ENCODE peak calls at places on chromosomes 6 and 20, in six cellular contexts. R is GM12878, F is HepG2, W is A549, Y is K562, Q is SK-N-SH. T is an unnamed sample.

GRCh38 chr6:33977606-33978438 is 168.1 kb downstream of the GRM4 start:
- DNase-seq in R (no peak), F (no peak), W (no peak), Y (no peak), Q (peak), T (no peak)

GRCh38 chr20:32718749-32719348 is 24.4 kb downstream of the COMMD7 start:
- DNase-seq in R (no peak), F (no peak), W (no peak), Y (no peak), Q (no peak), T (no peak)

GRCh38 chr6:170177383-170178265 is 113.3 kb downstream of the DLL1 start:
- DNase-seq in R (no peak), F (no peak), W (no peak), Y (no peak), Q (peak), T (no peak)

GRCh38 chr6:120410586-120410985 is 923.7 kb downstream of the TBC1D32 start:
- DNase-seq in R (no peak), F (no peak), W (no peak), Y (no peak), Q (no peak), T (no peak)

GRCh38 chr6:33908025-33908424 is 104.2 kb upstream of the MLN start:
- DNase-seq in R (no peak), F (peak), W (no peak), Y (no peak), Q (no peak), T (no peak)

GRCh38 chr6:142927274-142927586 is 17.7 kb downstream of the HIVEP2 start:
- DNase-seq in R (no peak), F (no peak), W (no peak), Y (no peak), Q (no peak), T (no peak)

GRCh38 chr6:82408952-82409421 is 45.4 kb downstream of the TPBG start:
- DNase-seq in R (no peak), F (no peak), W (peak), Y (no peak), Q (no peak), T (no peak)

GRCh38 chr6:151958332-151958731 is 150.8 kb downstream of the ESR1 start:
- DNase-seq in R (no peak), F (no peak), W (no peak), Y (no peak), Q (no peak), T (no peak)

GRCh38 chr20:8901237-8902025 is 167.5 kb upstream of the PLCB4 start:
- DNase-seq in R (no peak), F (no peak), W (no peak), Y (no peak), Q (no peak), T (no peak)

GRCh38 chr6:91278416-91278815 is 691.5 kb upstream of the MAP3K7 start:
- DNase-seq in R (no peak), F (no peak), W (no peak), Y (no peak), Q (no peak), T (no peak)

GRCh38 chr6:43578748-43579147 is 2.8 kb downstream of the POLH start:
- DNase-seq in R (no peak), F (no peak), W (no peak), Y (no peak), Q (no peak), T (no peak)

GRCh38 chr20:51525241-51526104 is 17.0 kb downstream of the NFATC2 start:
- DNase-seq in R (no peak), F (no peak), W (no peak), Y (peak), Q (no peak), T (no peak)

GRCh38 chr6:109441069-109441816 is 719 bp downstream of the SMPD2 start:
- DNase-seq in R (no peak), F (peak), W (peak), Y (peak), Q (peak), T (no peak)

GRCh38 chr20:63703471-63703975 is 4.3 kb downstream of the ARFRP1 start:
- DNase-seq in R (no peak), F (no peak), W (no peak), Y (no peak), Q (peak), T (no peak)

GRCh38 chr20:20334489-20334888 is 33.4 kb upstream of the INSM1 start:
- DNase-seq in R (peak), F (no peak), W (no peak), Y (no peak), Q (no peak), T (no peak)

GRCh38 chr6:39440039-39440426 is 117.5 kb upstream of the KCNK16 start:
- DNase-seq in R (no peak), F (no peak), W (no peak), Y (no peak), Q (no peak), T (no peak)

GRCh38 chr6:113351183-113351834 is 505.8 kb upstream of the MARCKS start:
- DNase-seq in R (no peak), F (no peak), W (no peak), Y (no peak), Q (no peak), T (no peak)

GRCh38 chr6:133707456-133707855 is 181.5 kb upstream of the TCF21 start:
- DNase-seq in R (peak), F (no peak), W (no peak), Y (no peak), Q (no peak), T (no peak)

GRCh38 chr20:4748847-4749246 is 27.1 kb downstream of the PRND start:
- DNase-seq in R (no peak), F (no peak), W (no peak), Y (no peak), Q (no peak), T (no peak)

GRCh38 chr6:137490506-137490905 is 3.7 kb downstream of the OLIG3 start:
- DNase-seq in R (no peak), F (no peak), W (no peak), Y (no peak), Q (no peak), T (no peak)

GRCh38 chr6:155524249-155524651 is 68.6 kb upstream of the NOX3 start:
- DNase-seq in R (no peak), F (no peak), W (no peak), Y (no peak), Q (no peak), T (no peak)

GRCh38 chr20:20897922-20898321 is 185.5 kb upstream of the RALGAPA2 start:
- DNase-seq in R (no peak), F (no peak), W (no peak), Y (no peak), Q (no peak), T (no peak)

GRCh38 chr20:33267691-33268090 is 15.3 kb upstream of the BPIFB1 start:
- DNase-seq in R (no peak), F (no peak), W (no peak), Y (no peak), Q (no peak), T (no peak)

GRCh38 chr6:75480425-75480824 is 13.2 kb downstream of the FILIP1 start:
- DNase-seq in R (no peak), F (no peak), W (no peak), Y (no peak), Q (no peak), T (no peak)

GRCh38 chr20:59645316-59645715 is 41.0 kb downstream of the PHACTR3 start:
- DNase-seq in R (no peak), F (no peak), W (no peak), Y (no peak), Q (no peak), T (no peak)

GRCh38 chr20:55054443-55054842 is 579.0 kb downstream of the DOK5 start:
- DNase-seq in R (no peak), F (no peak), W (no peak), Y (no peak), Q (no peak), T (no peak)

GRCh38 chr6:24910331-24910849 is 25.4 kb downstream of the RIPOR2 start:
- DNase-seq in R (no peak), F (no peak), W (no peak), Y (no peak), Q (peak), T (no peak)

GRCh38 chr6:372336-372911 is 19.1 kb upstream of the IRF4 start:
- DNase-seq in R (no peak), F (no peak), W (no peak), Y (no peak), Q (no peak), T (no peak)

GRCh38 chr20:36951977-36952738 is 650 bp upstream of the SAMHD1 start:
- DNase-seq in R (no peak), F (no peak), W (no peak), Y (no peak), Q (peak), T (no peak)

GRCh38 chr6:148854086-148854485 is 107.3 kb downstream of the UST start:
- DNase-seq in R (no peak), F (no peak), W (no peak), Y (no peak), Q (no peak), T (no peak)

GRCh38 chr6:7914991-7915789 is 4.6 kb upstream of the TXNDC5 start:
- DNase-seq in R (no peak), F (no peak), W (no peak), Y (no peak), Q (no peak), T (no peak)

GRCh38 chr20:59802471-59803221 is 130.8 kb downstream of the SYCP2 start:
- DNase-seq in R (no peak), F (no peak), W (no peak), Y (no peak), Q (peak), T (no peak)

DNA sequence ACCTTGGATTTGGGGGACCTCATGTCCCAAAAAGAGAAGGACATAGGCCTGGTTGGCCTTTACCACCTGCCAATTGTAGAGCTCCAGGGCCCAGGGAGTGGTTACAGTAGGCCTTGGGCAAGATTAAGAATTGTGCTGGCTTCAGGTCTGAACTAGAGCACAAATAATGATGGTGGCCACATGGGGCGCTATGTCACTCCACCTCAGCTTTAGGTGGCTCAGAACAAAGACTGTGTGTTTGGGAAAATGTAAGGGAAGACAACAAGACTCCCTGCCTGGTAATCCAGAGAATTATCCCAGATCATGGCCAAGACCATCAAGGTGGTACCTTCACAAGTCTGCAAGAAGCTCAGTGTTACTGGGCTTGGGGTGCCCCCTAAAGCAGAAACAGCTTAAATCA is 224.9 kb upstream of the OPRM1 start:
- DNase-seq in R (no peak), F (no peak), W (no peak), Y (no peak), Q (no peak), T (no peak)
- TF ChIP-seq MAX in R (no peak), F (no peak), W (no peak), Y (no peak), Q (no peak), T (no peak)

DNA sequence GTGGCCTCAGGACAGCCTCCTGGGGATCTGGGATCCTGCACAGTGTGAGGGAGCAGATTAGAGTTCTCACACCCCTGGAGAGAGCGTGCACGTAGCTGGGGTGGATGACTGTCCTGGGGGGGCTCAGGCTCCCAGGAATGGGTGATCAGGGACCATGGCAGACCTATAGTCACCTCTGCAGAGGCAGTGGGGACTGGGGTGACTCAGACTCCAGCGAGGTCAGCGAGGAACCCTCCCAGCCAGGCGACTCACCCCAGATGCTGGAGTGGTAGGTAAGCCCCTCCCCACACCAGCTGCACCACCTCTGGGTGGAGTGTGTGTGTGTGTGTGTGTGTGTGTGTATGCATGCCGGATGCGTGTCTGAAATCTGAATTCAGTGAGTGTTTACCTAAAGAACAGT is 17.3 kb upstream of the GTSF1L start:
- DNase-seq in R (no peak), F (no peak), W (no peak), Y (no peak), Q (no peak), T (no peak)
- TF ChIP-seq REST in R (no peak), F (no peak), W (no peak), Y (no peak), Q (no peak), T (no peak)

DNA sequence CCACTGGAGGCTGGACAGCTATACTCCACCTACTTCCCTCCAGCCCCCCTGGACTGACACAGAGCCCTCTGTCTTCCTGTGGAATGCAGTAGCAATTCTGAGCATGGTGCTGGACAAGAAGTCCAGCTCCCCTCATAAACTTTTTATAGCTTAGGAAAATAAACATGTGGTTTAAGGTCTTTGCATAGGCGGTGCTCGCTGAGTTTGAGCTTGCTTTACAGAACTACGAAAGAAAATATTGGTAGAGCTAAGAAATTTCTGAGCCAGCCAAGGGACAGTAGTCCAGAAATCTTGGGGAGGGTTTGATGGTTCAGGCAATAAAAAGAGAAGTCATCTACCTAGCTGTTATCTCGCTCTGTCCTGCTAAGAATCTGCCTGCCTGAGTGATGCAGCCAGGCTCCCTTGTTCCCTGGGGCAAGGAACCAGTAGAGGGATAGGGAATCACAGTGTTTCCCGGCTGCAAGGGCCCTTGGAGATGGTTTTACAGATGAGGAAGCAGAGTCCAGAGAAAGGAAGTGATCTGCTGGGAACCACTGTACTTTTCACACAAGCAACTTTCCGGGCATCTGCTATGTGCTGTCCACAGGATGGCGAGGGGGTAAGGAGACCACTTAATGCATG is 343.4 kb downstream of the CDC5L start:
- DNase-seq in R (no peak), F (no peak), W (no peak), Y (no peak), Q (peak), T (no peak)
- TF ChIP-seq MAX in R (no peak), F (no peak), W (no peak), Y (no peak), Q (no peak), T (no peak)

GRCh38 chr6:36847152-36847551 is 7.9 kb upstream of the CPNE5 start:
- DNase-seq in R (no peak), F (no peak), W (no peak), Y (no peak), Q (no peak), T (no peak)
- TF ChIP-seq REST in R (no peak), F (no peak), W (no peak), Y (no peak), Q (no peak), T (no peak)

T was measured in HCT116.